ENCODE peak calls at places on chromosomes 12 and 14, in eight cellular contexts. M is HCT116, L is stomach, K is GM12878, N is spleen, F is sigmoid colon, I is HL-60, S is SK-N-SH. Y is an unnamed sample.

GRCh38 chr12:91180577-91180976 is 2.0 kb downstream of the DCN start:
- DNase-seq in M (no peak), L (no peak), K (no peak), N (no peak), F (no peak), I (no peak), S (peak), Y (no peak)

GRCh38 chr14:76456200-76456599 is 80.3 kb downstream of the ESRRB start:
- DNase-seq in M (peak), L (no peak), K (peak), N (no peak), F (no peak), I (peak), S (peak), Y (no peak)

GRCh38 chr12:7723926-7724325 is 12.7 kb downstream of the DPPA3 start:
- DNase-seq in M (no peak), L (no peak), K (no peak), N (no peak), F (no peak), I (no peak), S (no peak), Y (no peak)

GRCh38 chr14:96852823-96853422 is 55.7 kb downstream of the VRK1 start:
- DNase-seq in M (peak), L (no peak), K (peak), N (no peak), F (no peak), I (peak), S (peak), Y (no peak)

GRCh38 chr12:112340983-112341840 is 41.0 kb downstream of the HECTD4 start:
- DNase-seq in M (no peak), L (no peak), K (no peak), N (no peak), F (no peak), I (no peak), S (no peak), Y (no peak)

GRCh38 chr12:90366286-90366685 is 588.7 kb downstream of the CCER1 start:
- DNase-seq in M (no peak), L (no peak), K (no peak), N (no peak), F (no peak), I (no peak), S (no peak), Y (no peak)

GRCh38 chr12:93002278-93003054 is 73.4 kb upstream of the EEA1 start:
- DNase-seq in M (no peak), L (no peak), K (no peak), N (no peak), F (no peak), I (no peak), S (no peak), Y (no peak)

GRCh38 chr14:73612339-73613045 is at the start of gene ACOT6:
- DNase-seq in M (peak), L (peak), K (no peak), N (peak), F (peak), I (peak), S (peak), Y (peak)

GRCh38 chr12:101663298-101663697 is 34.1 kb upstream of the CHPT1 start:
- DNase-seq in M (no peak), L (no peak), K (no peak), N (no peak), F (no peak), I (no peak), S (no peak), Y (no peak)

DNA sequence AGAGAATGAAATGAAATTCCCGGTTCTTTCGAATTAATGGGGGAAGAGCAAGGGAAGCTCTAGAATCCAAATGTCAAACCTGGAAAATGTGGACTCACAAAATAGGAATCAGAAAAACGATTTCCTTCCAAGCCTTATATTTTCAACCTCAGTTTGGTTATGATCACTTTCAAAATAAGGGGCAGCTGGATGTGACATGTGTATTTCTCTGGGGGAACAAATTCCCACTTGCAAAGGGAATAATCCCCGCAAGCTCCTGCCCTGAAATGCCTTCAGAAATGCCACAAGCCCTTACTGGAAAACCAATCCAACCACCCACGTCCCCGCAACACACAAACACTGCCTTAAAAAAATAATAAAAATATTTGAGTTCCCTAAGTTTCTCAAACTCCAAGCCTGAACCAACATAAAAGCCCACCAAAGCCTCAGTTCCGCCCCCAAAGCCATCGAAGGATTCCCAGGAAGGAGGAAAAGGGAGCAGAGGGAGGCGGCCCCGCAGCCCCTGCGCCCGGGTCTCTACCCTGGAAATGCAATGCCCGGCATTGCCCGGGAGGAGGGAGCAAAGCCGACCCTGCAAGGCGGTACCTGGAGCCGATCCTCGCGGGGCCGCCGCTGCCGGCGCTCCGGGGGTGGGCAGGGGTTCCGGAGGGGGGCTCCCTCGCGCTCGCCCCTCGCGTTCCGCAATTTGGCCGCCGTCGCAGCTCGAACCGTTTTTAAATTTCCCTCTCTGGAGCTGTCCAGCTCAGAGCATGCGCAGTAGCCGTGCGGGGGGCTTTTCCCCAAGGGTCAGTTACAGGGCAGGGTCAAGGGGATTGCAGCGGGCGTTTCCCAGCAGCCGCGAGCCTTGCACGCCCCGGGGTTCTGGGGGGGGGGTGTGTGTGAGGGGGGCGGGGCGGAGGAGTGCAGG is at the start of gene FOXN4:
- DNase-seq in M (no peak), L (no peak), K (no peak), N (no peak), F (no peak), I (no peak), S (peak), Y (no peak)
- TF ChIP-seq CTCF in M (no peak), L (no peak), K (no peak), N (peak), F (no peak), I (no peak), S (peak), Y (no peak)

GRCh38 chr12:88578274-88578673 is 2.0 kb downstream of the KITLG start:
- DNase-seq in M (no peak), L (no peak), K (no peak), N (no peak), F (no peak), I (no peak), S (no peak), Y (no peak)

GRCh38 chr12:88579572-88579940 is 715 bp downstream of the KITLG start:
- DNase-seq in M (no peak), L (peak), K (no peak), N (peak), F (peak), I (peak), S (peak), Y (peak)

GRCh38 chr12:88577537-88577936 is 2.7 kb downstream of the KITLG start:
- DNase-seq in M (peak), L (no peak), K (no peak), N (no peak), F (no peak), I (no peak), S (no peak), Y (no peak)

GRCh38 chr12:88578821-88579518 is 1.3 kb downstream of the KITLG start:
- DNase-seq in M (no peak), L (no peak), K (no peak), N (no peak), F (no peak), I (peak), S (peak), Y (peak)

GRCh38 chr12:88579941-88580871 is at the start of gene KITLG:
- DNase-seq in M (peak), L (peak), K (no peak), N (peak), F (peak), I (peak), S (peak), Y (peak)
- TF ChIP-seq POLR2AphosphoS5 in M (peak), L (peak), K (no peak), N (peak), F (peak), I (no peak), S (peak), Y (peak)

GRCh38 chr14:24282736-24283135 is 11.3 kb upstream of the RABGGTA start:
- DNase-seq in M (no peak), L (no peak), K (no peak), N (peak), F (no peak), I (no peak), S (no peak), Y (no peak)

GRCh38 chr14:24277606-24278321 is 6.4 kb upstream of the RABGGTA start:
- DNase-seq in M (no peak), L (no peak), K (no peak), N (peak), F (no peak), I (peak), S (no peak), Y (peak)

GRCh38 chr14:24280797-24281460 is 9.5 kb upstream of the RABGGTA start:
- DNase-seq in M (no peak), L (no peak), K (no peak), N (no peak), F (no peak), I (no peak), S (no peak), Y (no peak)

GRCh38 chr14:24275524-24276139 is 4.2 kb upstream of the RABGGTA start:
- DNase-seq in M (no peak), L (no peak), K (no peak), N (no peak), F (no peak), I (no peak), S (no peak), Y (no peak)

DNA sequence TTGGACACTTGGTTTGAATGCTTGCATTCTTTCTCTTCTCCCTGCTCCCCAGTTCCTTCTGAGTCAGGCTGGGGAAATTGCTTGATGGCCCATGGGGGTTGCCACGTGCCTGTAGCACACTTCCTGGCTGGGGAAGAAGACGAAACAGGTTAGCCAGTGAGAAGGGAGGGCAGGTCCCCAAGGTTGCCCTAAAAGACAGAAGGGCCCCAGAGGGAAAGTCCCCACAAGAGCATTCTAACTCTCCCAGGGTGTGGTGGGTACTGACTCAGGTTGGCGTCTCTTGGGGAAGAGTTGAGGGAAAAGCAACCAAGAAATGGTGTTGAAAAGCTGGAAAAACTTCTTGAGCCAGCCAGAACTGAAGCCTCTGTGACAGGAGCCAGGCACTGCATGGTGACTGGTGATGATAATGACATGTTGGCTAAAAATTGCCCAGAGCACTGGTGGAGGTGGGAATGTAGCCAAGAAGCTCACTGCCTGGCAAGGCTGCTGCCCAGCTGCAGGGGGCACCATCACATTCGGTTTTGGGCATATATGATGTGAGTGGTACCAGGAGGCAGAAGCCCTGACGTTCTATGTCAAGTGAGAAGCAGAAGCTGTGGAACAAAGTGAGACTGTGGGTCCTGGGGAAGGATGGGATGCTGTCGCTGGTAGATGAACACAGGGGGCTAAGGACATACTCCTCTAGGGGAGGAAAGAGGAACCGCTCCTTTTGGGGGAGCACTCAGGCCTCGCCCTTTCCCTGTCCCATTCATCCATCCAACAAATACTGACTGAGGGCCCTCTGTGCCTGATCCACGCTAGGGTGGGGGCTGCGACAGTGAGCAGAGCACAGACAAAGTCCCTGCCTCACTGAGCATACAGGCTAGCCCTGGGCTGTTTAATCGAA is 8.1 kb upstream of the RABGGTA start:
- DNase-seq in M (no peak), L (no peak), K (peak), N (peak), F (no peak), I (peak), S (peak), Y (no peak)
- TF ChIP-seq CTCF in M (no peak), L (no peak), K (peak), N (peak), F (no peak), I (peak), S (peak), Y (no peak)

GRCh38 chr14:61491224-61491623 is 169.8 kb downstream of the PRKCH start:
- DNase-seq in M (no peak), L (no peak), K (no peak), N (no peak), F (no peak), I (no peak), S (no peak), Y (no peak)
- TF ChIP-seq POLR2AphosphoS5 in M (no peak), L (no peak), K (no peak), N (no peak), F (no peak), I (no peak), S (no peak), Y (no peak)

GRCh38 chr12:4441355-4442330 is 4.0 kb downstream of the FGF6 start:
- DNase-seq in M (no peak), L (no peak), K (no peak), N (peak), F (peak), I (no peak), S (peak), Y (no peak)
- TF ChIP-seq CTCF in M (no peak), L (no peak), K (no peak), N (no peak), F (no peak), I (no peak), S (no peak), Y (no peak)

GRCh38 chr12:89345830-89346740 is 6.2 kb downstream of the DUSP6 start:
- DNase-seq in M (peak), L (peak), K (peak), N (peak), F (peak), I (peak), S (peak), Y (peak)
- TF ChIP-seq POLR2AphosphoS5 in M (peak), L (peak), K (no peak), N (peak), F (peak), I (peak), S (no peak), Y (peak)

DNA sequence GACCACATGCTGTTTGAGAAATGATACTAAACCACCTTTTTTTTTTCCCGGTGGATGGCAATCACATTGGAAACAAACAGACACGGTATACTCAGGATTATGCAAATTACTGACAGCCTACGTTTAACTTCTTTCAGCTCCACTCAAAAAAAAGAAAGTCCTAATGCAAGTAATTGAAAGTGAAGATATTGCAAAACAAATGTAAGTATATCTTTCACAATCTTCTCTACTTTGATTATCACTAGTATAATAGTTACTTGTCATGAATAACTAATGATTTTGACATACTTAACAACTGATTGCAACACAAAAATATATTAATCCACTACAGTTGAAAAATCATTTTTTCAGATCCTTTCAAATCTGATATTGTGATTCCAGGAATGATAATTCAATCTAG is 2.6 kb upstream of the OSBPL8 start:
- DNase-seq in M (no peak), L (no peak), K (no peak), N (no peak), F (no peak), I (no peak), S (no peak), Y (no peak)
- TF ChIP-seq CTCF in M (no peak), L (no peak), K (no peak), N (no peak), F (no peak), I (no peak), S (no peak), Y (no peak)

GRCh38 chr14:71410578-71411279 is 503.5 kb downstream of the PCNX1 start:
- DNase-seq in M (no peak), L (no peak), K (no peak), N (no peak), F (no peak), I (no peak), S (no peak), Y (no peak)
- TF ChIP-seq POLR2AphosphoS5 in M (no peak), L (no peak), K (no peak), N (no peak), F (no peak), I (no peak), S (no peak), Y (no peak)

DNA sequence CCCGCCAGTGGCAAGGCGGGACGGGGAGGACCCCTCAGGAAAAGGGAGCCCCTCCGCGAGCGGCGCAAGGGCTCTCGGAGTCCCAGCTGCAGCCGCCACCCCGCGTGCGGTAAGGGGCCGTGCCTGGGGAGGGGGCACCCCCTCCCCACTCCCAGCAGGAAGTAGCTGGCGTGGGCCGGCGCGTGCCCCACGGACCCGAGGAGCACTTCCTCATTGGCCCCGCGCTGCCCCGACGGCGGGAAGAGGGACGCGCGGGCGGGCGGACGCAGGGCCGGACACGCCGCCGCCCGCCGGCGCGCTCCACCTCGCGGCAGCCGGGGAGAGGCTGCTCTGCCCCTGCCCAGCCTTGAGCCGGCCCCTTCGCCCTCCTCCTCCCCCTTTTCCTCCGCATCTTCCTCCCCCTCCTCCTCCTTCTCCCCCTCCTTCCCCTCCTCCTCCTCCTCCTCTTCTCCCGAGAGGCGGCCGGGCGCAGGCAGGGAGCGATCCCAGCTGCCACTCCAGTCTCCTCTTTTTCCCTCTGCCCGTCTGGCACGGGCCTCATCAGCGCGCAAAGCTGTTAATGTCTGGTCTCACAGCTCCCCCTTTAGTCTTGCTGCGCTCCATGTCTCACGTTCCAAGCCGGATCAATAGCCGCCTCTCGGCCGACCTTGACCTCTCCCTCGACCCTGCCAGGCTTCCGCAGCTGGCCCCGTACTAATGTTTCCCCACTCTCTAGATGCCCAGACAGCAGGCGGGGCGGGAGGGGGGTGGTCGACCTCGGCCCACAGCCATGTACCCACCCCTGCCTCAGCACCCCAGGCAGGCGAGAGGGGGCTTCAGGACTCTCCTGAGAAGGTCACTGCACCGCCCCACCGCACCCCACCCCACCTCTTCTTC is 2.6 kb upstream of the BCL11B start:
- DNase-seq in M (peak), L (peak), K (no peak), N (no peak), F (no peak), I (peak), S (peak), Y (peak)
- TF ChIP-seq CTCF in M (peak), L (no peak), K (no peak), N (peak), F (no peak), I (no peak), S (peak), Y (no peak)

Y was measured in transverse colon.